ENCODE peak calls at places on chromosomes 4 and X, in eight cellular contexts. B is HepG2, V is IMR-90, N is SK-N-SH, I is GM12878, L is A549, O is K562, M is H1. Y is an unnamed sample.

GRCh38 chr4:123481034-123481433 is 84.4 kb downstream of the SPRY1 start:
- DNase-seq in I (no peak), O (no peak), B (no peak), V (peak), N (no peak), M (no peak), L (peak), Y (no peak)

GRCh38 chrX:54921427-54922021 is 900 bp downstream of the TRO start:
- DNase-seq in I (no peak), N (peak), L (no peak), B (peak), M (peak), V (peak), O (no peak), Y (no peak)

GRCh38 chr4:158193171-158193749 is 17.0 kb upstream of the TMEM144 start:
- DNase-seq in M (no peak), B (peak), N (peak), O (peak), V (peak), L (peak), I (no peak), Y (peak)

GRCh38 chr4:52959545-52959944 is 97.4 kb downstream of the RASL11B start:
- DNase-seq in M (no peak), B (no peak), V (peak), I (no peak), L (no peak), O (no peak), N (no peak), Y (no peak)

GRCh38 chrX:111519215-111519614 is 7.8 kb downstream of the SERTM2 start:
- DNase-seq in L (no peak), B (no peak), O (no peak), N (peak), M (no peak), V (peak), I (no peak), Y (no peak)

GRCh38 chrX:41481264-41482109 is 34.3 kb downstream of the NYX start:
- DNase-seq in M (no peak), I (no peak), O (peak), L (peak), V (no peak), N (peak), B (peak), Y (peak)

GRCh38 chr4:168177546-168178149 is 85.3 kb downstream of the ANXA10 start:
- DNase-seq in B (peak), I (no peak), L (no peak), M (no peak), N (no peak), V (no peak), O (no peak), Y (no peak)

GRCh38 chr4:41746440-41747229 is 1.9 kb downstream of the PHOX2B start:
- DNase-seq in B (no peak), M (no peak), O (no peak), L (no peak), V (no peak), N (peak), I (no peak), Y (no peak)

GRCh38 chrX:112644713-112645112 is 35.0 kb downstream of the LHFPL1 start:
- DNase-seq in N (no peak), O (no peak), M (no peak), I (no peak), L (no peak), B (no peak), V (no peak), Y (no peak)

GRCh38 chrX:48714573-48714972 is 18.0 kb downstream of the SUV39H1 start:
- DNase-seq in O (no peak), M (no peak), L (no peak), I (no peak), B (no peak), N (no peak), V (peak), Y (no peak)

GRCh38 chrX:128518508-128518907 is 466.3 kb upstream of the ACTRT1 start:
- DNase-seq in B (peak), I (no peak), L (peak), N (peak), O (no peak), V (peak), M (no peak), Y (no peak)

GRCh38 chr4:56650259-56651070 is 30.6 kb downstream of the HOPX start:
- DNase-seq in M (no peak), V (no peak), B (no peak), N (no peak), I (no peak), L (no peak), O (no peak), Y (no peak)

GRCh38 chrX:106611682-106612402 is at the start of gene RADX:
- DNase-seq in M (peak), N (peak), V (peak), L (peak), O (peak), I (peak), B (peak), Y (peak)

GRCh38 chrX:19557816-19558215 is 42.5 kb upstream of the MAP3K15 start:
- DNase-seq in I (no peak), L (no peak), M (no peak), B (no peak), V (peak), N (no peak), O (no peak), Y (no peak)

GRCh38 chrX:80765226-80765625 is 44.5 kb downstream of the BRWD3 start:
- DNase-seq in V (peak), O (no peak), I (no peak), B (peak), M (no peak), N (no peak), L (peak), Y (no peak)

GRCh38 chr4:6092971-6093370 is 74.7 kb upstream of the C4orf50 start:
- DNase-seq in N (no peak), I (no peak), L (no peak), V (no peak), O (no peak), B (no peak), M (no peak), Y (no peak)

GRCh38 chrX:21166302-21166982 is 207.8 kb upstream of the CNKSR2 start:
- DNase-seq in N (no peak), I (no peak), O (no peak), L (peak), B (peak), V (peak), M (no peak), Y (no peak)

GRCh38 chr4:169070895-169071218 is 60.8 kb upstream of the CBR4 start:
- DNase-seq in L (peak), V (no peak), N (no peak), M (no peak), O (peak), B (peak), I (no peak), Y (no peak)

GRCh38 chr4:6907658-6908191 is 1.9 kb upstream of the TBC1D14 start:
- DNase-seq in O (peak), V (no peak), M (no peak), I (no peak), L (peak), N (peak), B (no peak), Y (peak)

GRCh38 chrX:84453351-84454246 is 48.7 kb downstream of the HDX start:
- DNase-seq in V (no peak), B (no peak), N (no peak), O (no peak), M (no peak), L (no peak), I (no peak), Y (no peak)

GRCh38 chr4:123042095-123042494 is 119.7 kb upstream of the NUDT6 start:
- DNase-seq in V (no peak), B (no peak), L (no peak), O (no peak), N (no peak), M (no peak), I (no peak), Y (no peak)

DNA sequence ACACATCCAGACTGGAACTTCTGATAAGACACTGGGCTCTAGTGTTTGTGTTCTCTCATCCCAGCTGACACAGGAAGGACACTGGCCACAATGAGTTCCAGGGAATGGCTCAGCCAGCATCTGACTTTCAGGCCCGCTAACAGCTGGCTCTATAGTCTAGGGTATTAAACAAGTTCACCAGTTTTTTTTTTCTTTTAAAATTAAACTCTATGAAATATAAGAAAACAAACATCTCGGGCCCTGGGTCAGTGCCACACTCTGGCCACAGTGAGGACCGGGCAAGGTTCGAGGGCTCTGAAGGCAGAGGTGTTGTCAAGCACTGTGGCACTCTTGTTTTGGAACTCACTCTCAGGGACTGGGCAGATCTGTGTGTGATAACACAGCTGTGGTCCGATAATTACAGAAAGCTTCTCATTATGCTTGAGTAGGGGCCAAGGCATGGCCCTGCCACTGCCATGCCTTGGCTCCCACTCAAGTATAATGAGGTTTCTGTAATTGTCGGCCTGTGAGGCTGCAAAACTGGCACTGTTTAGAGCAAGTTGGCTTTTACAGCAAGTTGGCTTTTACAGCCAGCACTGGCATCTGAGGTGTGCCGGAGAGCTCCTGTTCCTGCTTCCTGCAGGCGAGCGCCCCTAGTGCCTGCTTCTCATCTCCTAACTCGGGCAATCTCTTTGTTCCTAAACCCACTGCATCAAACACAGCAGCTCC is 62.8 kb downstream of the PPP1R2C start:
- DNase-seq in I (no peak), B (peak), O (peak), L (peak), N (peak), M (peak), V (no peak), Y (no peak)
- TF ChIP-seq RAD21 in I (peak), B (no peak), O (no peak), L (no peak), N (peak), M (peak), V (no peak), Y (no peak)

GRCh38 chr4:151553874-151554273 is 144.9 kb downstream of the FHIP1A start:
- DNase-seq in N (no peak), O (no peak), M (no peak), B (no peak), V (no peak), L (no peak), I (no peak), Y (no peak)
- TF ChIP-seq RAD21 in N (no peak), O (no peak), M (no peak), B (no peak), V (no peak), L (no peak), I (no peak), Y (no peak)

GRCh38 chrX:1215123-1215823 is 2.8 kb upstream of the CRLF2 start:
- DNase-seq in N (no peak), I (no peak), V (no peak), O (no peak), M (no peak), B (no peak), L (no peak), Y (no peak)

GRCh38 chrX:1210844-1211243 is 1.6 kb downstream of the CRLF2 start:
- DNase-seq in M (no peak), N (no peak), O (no peak), L (no peak), B (no peak), V (no peak), I (no peak), Y (no peak)

GRCh38 chrX:1207496-1208025 is 4.9 kb downstream of the CRLF2 start:
- DNase-seq in M (no peak), I (no peak), N (no peak), V (no peak), L (no peak), O (no peak), B (no peak), Y (no peak)

GRCh38 chrX:1213971-1214370 is 1.5 kb upstream of the CRLF2 start:
- DNase-seq in M (no peak), O (no peak), L (no peak), N (no peak), B (no peak), V (no peak), I (no peak), Y (no peak)

GRCh38 chrX:1212532-1212931 is at the start of gene CRLF2:
- DNase-seq in L (peak), M (no peak), I (peak), O (no peak), V (no peak), B (no peak), N (no peak), Y (peak)
- TF ChIP-seq RAD21 in L (no peak), M (no peak), I (peak), O (no peak), V (no peak), B (no peak), N (no peak), Y (no peak)

GRCh38 chr4:152815078-152815477 is 35.3 kb downstream of the ARFIP1 start:
- DNase-seq in B (peak), I (no peak), L (no peak), M (no peak), N (no peak), V (no peak), O (no peak), Y (no peak)
- TF ChIP-seq RAD21 in B (no peak), I (no peak), L (no peak), M (no peak), N (no peak), V (no peak), O (no peak), Y (no peak)

DNA sequence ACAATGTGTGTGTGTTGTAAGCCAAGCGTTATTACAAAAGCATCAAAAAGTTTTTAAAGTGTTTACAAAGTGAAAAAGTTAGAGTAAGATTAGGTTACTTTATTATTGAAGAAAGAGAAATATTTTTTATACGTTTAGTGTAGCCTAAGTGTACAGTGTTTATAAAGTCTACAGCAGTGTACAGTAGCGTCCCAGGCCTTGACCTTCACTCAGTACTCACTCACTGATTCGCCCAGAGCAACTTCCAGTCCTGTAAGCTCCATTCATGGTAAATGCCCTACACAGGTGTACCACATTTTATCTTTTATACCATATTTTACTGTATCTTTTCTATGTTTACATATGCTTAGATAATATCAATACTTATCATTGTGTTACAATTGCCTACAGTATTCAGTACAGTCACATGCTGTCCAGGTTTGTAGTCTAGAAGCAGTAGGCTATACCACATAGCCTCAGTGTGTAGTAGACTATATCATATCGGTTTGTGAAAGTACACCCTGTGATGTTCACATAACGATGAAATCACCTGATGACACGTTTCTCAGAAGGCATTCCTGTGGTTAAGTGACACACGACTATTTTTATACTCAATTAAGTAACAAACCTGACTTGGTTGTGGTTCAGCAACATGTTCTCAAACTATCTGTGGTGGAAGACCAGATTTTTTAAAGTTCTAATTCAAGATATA is 152.0 kb upstream of the EDNRA start:
- DNase-seq in M (no peak), L (no peak), B (no peak), O (no peak), I (no peak), N (no peak), V (no peak), Y (no peak)
- TF ChIP-seq RAD21 in M (no peak), L (no peak), B (no peak), O (no peak), I (no peak), N (no peak), V (no peak), Y (no peak)

DNA sequence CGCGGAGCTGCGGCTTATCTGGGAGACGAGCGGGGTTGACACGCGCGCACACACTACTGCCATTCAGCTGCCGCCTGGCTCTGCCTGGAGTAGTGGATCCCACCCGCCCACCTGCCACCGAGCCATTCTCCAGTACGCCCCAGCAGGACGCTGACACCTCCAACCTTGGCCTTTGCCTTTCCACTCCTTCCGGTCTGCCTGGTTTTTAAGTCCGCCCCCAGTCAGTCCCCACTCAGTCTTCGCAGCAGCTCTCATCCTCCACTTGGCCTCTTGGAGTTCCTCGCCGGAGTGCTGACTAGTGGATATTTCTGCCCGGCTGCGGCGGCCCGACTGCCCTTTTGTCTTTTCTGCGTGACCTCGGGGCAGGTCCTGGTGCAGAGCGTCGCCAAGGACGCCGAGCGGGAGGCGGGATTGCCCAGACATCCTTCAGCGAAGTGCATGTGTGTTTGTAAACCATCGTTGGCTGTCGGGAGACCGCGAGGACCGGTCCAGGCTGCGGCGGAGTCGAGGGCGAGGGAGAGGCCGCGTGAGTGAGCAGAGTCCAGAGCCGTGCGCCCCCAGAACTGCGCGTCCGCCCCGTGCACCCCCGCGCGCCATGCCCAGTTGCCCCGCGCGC is 1.1 kb downstream of the SLIT2 start:
- DNase-seq in N (peak), B (no peak), I (no peak), L (no peak), V (peak), M (no peak), O (no peak), Y (no peak)
- TF ChIP-seq RAD21 in N (no peak), B (no peak), I (no peak), L (no peak), V (no peak), M (no peak), O (no peak), Y (no peak)

GRCh38 chr4:150986085-150986484 is 29.0 kb downstream of the LRBA start:
- DNase-seq in B (no peak), O (no peak), M (no peak), I (no peak), N (no peak), V (no peak), L (no peak), Y (no peak)
- TF ChIP-seq RAD21 in B (no peak), O (no peak), M (no peak), I (no peak), N (no peak), V (no peak), L (no peak), Y (no peak)

Y was measured in HCT116.